ENCODE peak calls at places on chromosomes 12 and 14, in ten cellular contexts. One of them, this sample, is unnamed.

GRCh38 chr14:49769171-49769570 is 1.2 kb downstream of the KLHDC2 start:
- DNase-seq in HS-5: peak; percentile 25
- DNase-seq in hypothalamus: no peak
- DNase-seq in GM12865: no peak
- DNase-seq in stimulated activated CD4-positive, alpha-beta T cell treated with anti-CD3 and anti-CD28 coated beads, Interleukin-4, amount 100 ng/mL, for 24 hours: no peak
- DNase-seq in germinal center: no peak
- DNase-seq in iris pigment epithelial cell: peak; percentile 82
- DNase-seq in endothelial cell of umbilical vein: no peak
- DNase-seq in RPMI8226: peak; percentile 2
- DNase-seq in progenitor cell of endocrine pancreas: no peak
- DNase-seq in this sample: peak; percentile 3

GRCh38 chr12:59067068-59067467 is 146.8 kb upstream of the LRIG3 start:
- DNase-seq in HS-5: no peak
- DNase-seq in hypothalamus: no peak
- DNase-seq in GM12865: peak; percentile 63
- DNase-seq in stimulated activated CD4-positive, alpha-beta T cell treated with anti-CD3 and anti-CD28 coated beads, Interleukin-4, amount 100 ng/mL, for 24 hours: no peak
- DNase-seq in germinal center: no peak
- DNase-seq in iris pigment epithelial cell: peak; percentile 85
- DNase-seq in endothelial cell of umbilical vein: peak; percentile 76
- DNase-seq in RPMI8226: peak; percentile 28
- DNase-seq in progenitor cell of endocrine pancreas: no peak
- DNase-seq in this sample: no peak

GRCh38 chr14:56579345-56580316 is at the start of gene TMEM260:
- DNase-seq in HS-5: peak; percentile 79
- DNase-seq in hypothalamus: peak; percentile 62
- DNase-seq in GM12865: peak; percentile 94
- DNase-seq in stimulated activated CD4-positive, alpha-beta T cell treated with anti-CD3 and anti-CD28 coated beads, Interleukin-4, amount 100 ng/mL, for 24 hours: peak; percentile 93
- DNase-seq in germinal center: peak; percentile 91
- DNase-seq in iris pigment epithelial cell: peak; percentile 82
- DNase-seq in endothelial cell of umbilical vein: peak; percentile 91
- DNase-seq in RPMI8226: peak; percentile 87
- DNase-seq in progenitor cell of endocrine pancreas: peak; percentile 89
- DNase-seq in this sample: peak; percentile 84

GRCh38 chr14:99968156-99968920 is 96.9 kb upstream of the EVL start:
- DNase-seq in HS-5: peak; percentile 36
- DNase-seq in hypothalamus: no peak
- DNase-seq in GM12865: no peak
- DNase-seq in stimulated activated CD4-positive, alpha-beta T cell treated with anti-CD3 and anti-CD28 coated beads, Interleukin-4, amount 100 ng/mL, for 24 hours: no peak
- DNase-seq in germinal center: no peak
- DNase-seq in iris pigment epithelial cell: peak; percentile 78
- DNase-seq in endothelial cell of umbilical vein: no peak
- DNase-seq in RPMI8226: no peak
- DNase-seq in progenitor cell of endocrine pancreas: no peak
- DNase-seq in this sample: no peak

GRCh38 chr14:60094306-60094897 is 2.7 kb downstream of the PCNX4 start:
- DNase-seq in HS-5: peak; percentile 56
- DNase-seq in hypothalamus: no peak
- DNase-seq in GM12865: peak; percentile 68
- DNase-seq in stimulated activated CD4-positive, alpha-beta T cell treated with anti-CD3 and anti-CD28 coated beads, Interleukin-4, amount 100 ng/mL, for 24 hours: no peak
- DNase-seq in germinal center: no peak
- DNase-seq in iris pigment epithelial cell: peak; percentile 81
- DNase-seq in endothelial cell of umbilical vein: peak; percentile 16
- DNase-seq in RPMI8226: no peak
- DNase-seq in progenitor cell of endocrine pancreas: no peak
- DNase-seq in this sample: no peak

GRCh38 chr14:105430535-105430934 is 10.9 kb downstream of the MTA1 start:
- DNase-seq in HS-5: peak; percentile 82
- DNase-seq in hypothalamus: no peak
- DNase-seq in GM12865: no peak
- DNase-seq in stimulated activated CD4-positive, alpha-beta T cell treated with anti-CD3 and anti-CD28 coated beads, Interleukin-4, amount 100 ng/mL, for 24 hours: no peak
- DNase-seq in germinal center: no peak
- DNase-seq in iris pigment epithelial cell: peak; percentile 77
- DNase-seq in endothelial cell of umbilical vein: peak; percentile 90
- DNase-seq in RPMI8226: no peak
- DNase-seq in progenitor cell of endocrine pancreas: no peak
- DNase-seq in this sample: no peak

GRCh38 chr12:102300824-102301461 is 103.3 kb upstream of the PMCH start:
- DNase-seq in HS-5: no peak
- DNase-seq in hypothalamus: no peak
- DNase-seq in GM12865: peak; percentile 81
- DNase-seq in stimulated activated CD4-positive, alpha-beta T cell treated with anti-CD3 and anti-CD28 coated beads, Interleukin-4, amount 100 ng/mL, for 24 hours: no peak
- DNase-seq in germinal center: no peak
- DNase-seq in iris pigment epithelial cell: peak; percentile 75
- DNase-seq in endothelial cell of umbilical vein: peak; percentile 50
- DNase-seq in RPMI8226: peak; percentile 38
- DNase-seq in progenitor cell of endocrine pancreas: no peak
- DNase-seq in this sample: peak; percentile 1

GRCh38 chr12:110536834-110537604 is 34.9 kb downstream of the RAD9B start:
- DNase-seq in HS-5: no peak
- DNase-seq in hypothalamus: no peak
- DNase-seq in GM12865: no peak
- DNase-seq in stimulated activated CD4-positive, alpha-beta T cell treated with anti-CD3 and anti-CD28 coated beads, Interleukin-4, amount 100 ng/mL, for 24 hours: no peak
- DNase-seq in germinal center: no peak
- DNase-seq in iris pigment epithelial cell: no peak
- DNase-seq in endothelial cell of umbilical vein: no peak
- DNase-seq in RPMI8226: no peak
- DNase-seq in progenitor cell of endocrine pancreas: no peak
- DNase-seq in this sample: no peak

GRCh38 chr12:26730546-26731085 is 102.4 kb downstream of the ITPR2 start:
- DNase-seq in HS-5: no peak
- DNase-seq in hypothalamus: no peak
- DNase-seq in GM12865: no peak
- DNase-seq in stimulated activated CD4-positive, alpha-beta T cell treated with anti-CD3 and anti-CD28 coated beads, Interleukin-4, amount 100 ng/mL, for 24 hours: no peak
- DNase-seq in germinal center: no peak
- DNase-seq in iris pigment epithelial cell: no peak
- DNase-seq in endothelial cell of umbilical vein: peak; percentile 94
- DNase-seq in RPMI8226: no peak
- DNase-seq in progenitor cell of endocrine pancreas: no peak
- DNase-seq in this sample: no peak

GRCh38 chr12:67720383-67720856 is 71.9 kb downstream of the DYRK2 start:
- DNase-seq in HS-5: peak; percentile 42
- DNase-seq in hypothalamus: no peak
- DNase-seq in GM12865: no peak
- DNase-seq in stimulated activated CD4-positive, alpha-beta T cell treated with anti-CD3 and anti-CD28 coated beads, Interleukin-4, amount 100 ng/mL, for 24 hours: no peak
- DNase-seq in germinal center: no peak
- DNase-seq in iris pigment epithelial cell: peak; percentile 77
- DNase-seq in endothelial cell of umbilical vein: no peak
- DNase-seq in RPMI8226: no peak
- DNase-seq in progenitor cell of endocrine pancreas: no peak
- DNase-seq in this sample: no peak

GRCh38 chr14:81211844-81212243 is 8.9 kb downstream of the GTF2A1 start:
- DNase-seq in HS-5: no peak
- DNase-seq in hypothalamus: peak; percentile 51
- DNase-seq in GM12865: peak; percentile 54
- DNase-seq in stimulated activated CD4-positive, alpha-beta T cell treated with anti-CD3 and anti-CD28 coated beads, Interleukin-4, amount 100 ng/mL, for 24 hours: peak; percentile 20
- DNase-seq in germinal center: peak; percentile 28
- DNase-seq in iris pigment epithelial cell: peak; percentile 28
- DNase-seq in endothelial cell of umbilical vein: peak; percentile 24
- DNase-seq in RPMI8226: peak; percentile 24
- DNase-seq in progenitor cell of endocrine pancreas: no peak
- DNase-seq in this sample: peak; percentile 61

GRCh38 chr12:124837958-124838803 is 25.5 kb downstream of the SCARB1 start:
- DNase-seq in HS-5: peak; percentile 96
- DNase-seq in hypothalamus: no peak
- DNase-seq in GM12865: no peak
- DNase-seq in stimulated activated CD4-positive, alpha-beta T cell treated with anti-CD3 and anti-CD28 coated beads, Interleukin-4, amount 100 ng/mL, for 24 hours: no peak
- DNase-seq in germinal center: no peak
- DNase-seq in iris pigment epithelial cell: peak; percentile 100
- DNase-seq in endothelial cell of umbilical vein: peak; percentile 90
- DNase-seq in RPMI8226: no peak
- DNase-seq in progenitor cell of endocrine pancreas: no peak
- DNase-seq in this sample: peak; percentile 83

GRCh38 chr14:32202941-32203882 is at the start of gene RNU6-8:
- DNase-seq in HS-5: peak; percentile 59
- DNase-seq in hypothalamus: peak; percentile 74
- DNase-seq in GM12865: peak; percentile 95
- DNase-seq in stimulated activated CD4-positive, alpha-beta T cell treated with anti-CD3 and anti-CD28 coated beads, Interleukin-4, amount 100 ng/mL, for 24 hours: peak; percentile 89
- DNase-seq in germinal center: peak; percentile 82
- DNase-seq in iris pigment epithelial cell: peak; percentile 86
- DNase-seq in endothelial cell of umbilical vein: peak; percentile 88
- DNase-seq in RPMI8226: peak; percentile 83
- DNase-seq in progenitor cell of endocrine pancreas: peak; percentile 90
- DNase-seq in this sample: peak; percentile 81

GRCh38 chr12:28955491-28955890 is 193.6 kb upstream of the FAR2 start:
- DNase-seq in HS-5: no peak
- DNase-seq in hypothalamus: no peak
- DNase-seq in GM12865: no peak
- DNase-seq in stimulated activated CD4-positive, alpha-beta T cell treated with anti-CD3 and anti-CD28 coated beads, Interleukin-4, amount 100 ng/mL, for 24 hours: no peak
- DNase-seq in germinal center: no peak
- DNase-seq in iris pigment epithelial cell: peak; percentile 56
- DNase-seq in endothelial cell of umbilical vein: no peak
- DNase-seq in RPMI8226: no peak
- DNase-seq in progenitor cell of endocrine pancreas: no peak
- DNase-seq in this sample: no peak

GRCh38 chr12:124006582-124007170 is 33.7 kb downstream of the ZNF664 start:
- DNase-seq in HS-5: no peak
- DNase-seq in hypothalamus: no peak
- DNase-seq in GM12865: peak; percentile 61
- DNase-seq in stimulated activated CD4-positive, alpha-beta T cell treated with anti-CD3 and anti-CD28 coated beads, Interleukin-4, amount 100 ng/mL, for 24 hours: no peak
- DNase-seq in germinal center: peak; percentile 20
- DNase-seq in iris pigment epithelial cell: no peak
- DNase-seq in endothelial cell of umbilical vein: no peak
- DNase-seq in RPMI8226: no peak
- DNase-seq in progenitor cell of endocrine pancreas: no peak
- DNase-seq in this sample: no peak

GRCh38 chr12:104412681-104413080 is 44.1 kb upstream of the CHST11 start:
- DNase-seq in HS-5: no peak
- DNase-seq in hypothalamus: no peak
- DNase-seq in GM12865: no peak
- DNase-seq in stimulated activated CD4-positive, alpha-beta T cell treated with anti-CD3 and anti-CD28 coated beads, Interleukin-4, amount 100 ng/mL, for 24 hours: no peak
- DNase-seq in germinal center: peak; percentile 24
- DNase-seq in iris pigment epithelial cell: no peak
- DNase-seq in endothelial cell of umbilical vein: no peak
- DNase-seq in RPMI8226: no peak
- DNase-seq in progenitor cell of endocrine pancreas: no peak
- DNase-seq in this sample: no peak

GRCh38 chr12:75020068-75020557 is 189.5 kb downstream of the KCNC2 start:
- DNase-seq in HS-5: no peak
- DNase-seq in hypothalamus: no peak
- DNase-seq in GM12865: no peak
- DNase-seq in stimulated activated CD4-positive, alpha-beta T cell treated with anti-CD3 and anti-CD28 coated beads, Interleukin-4, amount 100 ng/mL, for 24 hours: no peak
- DNase-seq in germinal center: no peak
- DNase-seq in iris pigment epithelial cell: peak; percentile 4
- DNase-seq in endothelial cell of umbilical vein: no peak
- DNase-seq in RPMI8226: no peak
- DNase-seq in progenitor cell of endocrine pancreas: no peak
- DNase-seq in this sample: no peak

GRCh38 chr12:62250671-62251608 is 9.3 kb upstream of the USP15 start:
- DNase-seq in HS-5: no peak
- DNase-seq in hypothalamus: no peak
- DNase-seq in GM12865: peak; percentile 72
- DNase-seq in stimulated activated CD4-positive, alpha-beta T cell treated with anti-CD3 and anti-CD28 coated beads, Interleukin-4, amount 100 ng/mL, for 24 hours: no peak
- DNase-seq in germinal center: no peak
- DNase-seq in iris pigment epithelial cell: peak; percentile 83
- DNase-seq in endothelial cell of umbilical vein: no peak
- DNase-seq in RPMI8226: no peak
- DNase-seq in progenitor cell of endocrine pancreas: no peak
- DNase-seq in this sample: no peak

GRCh38 chr12:1377117-1377516 is 217.3 kb downstream of the FBXL14 start:
- DNase-seq in HS-5: no peak
- DNase-seq in hypothalamus: no peak
- DNase-seq in GM12865: no peak
- DNase-seq in stimulated activated CD4-positive, alpha-beta T cell treated with anti-CD3 and anti-CD28 coated beads, Interleukin-4, amount 100 ng/mL, for 24 hours: no peak
- DNase-seq in germinal center: no peak
- DNase-seq in iris pigment epithelial cell: no peak
- DNase-seq in endothelial cell of umbilical vein: no peak
- DNase-seq in RPMI8226: no peak
- DNase-seq in progenitor cell of endocrine pancreas: no peak
- DNase-seq in this sample: no peak

GRCh38 chr14:59582845-59583509 is 6.4 kb upstream of the CCDC175 start:
- DNase-seq in HS-5: no peak
- DNase-seq in hypothalamus: no peak
- DNase-seq in GM12865: no peak
- DNase-seq in stimulated activated CD4-positive, alpha-beta T cell treated with anti-CD3 and anti-CD28 coated beads, Interleukin-4, amount 100 ng/mL, for 24 hours: no peak
- DNase-seq in germinal center: no peak
- DNase-seq in iris pigment epithelial cell: no peak
- DNase-seq in endothelial cell of umbilical vein: no peak
- DNase-seq in RPMI8226: no peak
- DNase-seq in progenitor cell of endocrine pancreas: no peak
- DNase-seq in this sample: peak; percentile 11

GRCh38 chr12:5577239-5577638 is 145.3 kb downstream of the NTF3 start:
- DNase-seq in HS-5: no peak
- DNase-seq in hypothalamus: no peak
- DNase-seq in GM12865: no peak
- DNase-seq in stimulated activated CD4-positive, alpha-beta T cell treated with anti-CD3 and anti-CD28 coated beads, Interleukin-4, amount 100 ng/mL, for 24 hours: no peak
- DNase-seq in germinal center: no peak
- DNase-seq in iris pigment epithelial cell: no peak
- DNase-seq in endothelial cell of umbilical vein: peak; percentile 43
- DNase-seq in RPMI8226: no peak
- DNase-seq in progenitor cell of endocrine pancreas: no peak
- DNase-seq in this sample: no peak

GRCh38 chr14:101229666-101230065 is 326.1 kb upstream of the RTL1 start:
- DNase-seq in HS-5: no peak
- DNase-seq in hypothalamus: no peak
- DNase-seq in GM12865: no peak
- DNase-seq in stimulated activated CD4-positive, alpha-beta T cell treated with anti-CD3 and anti-CD28 coated beads, Interleukin-4, amount 100 ng/mL, for 24 hours: no peak
- DNase-seq in germinal center: no peak
- DNase-seq in iris pigment epithelial cell: no peak
- DNase-seq in endothelial cell of umbilical vein: no peak
- DNase-seq in RPMI8226: no peak
- DNase-seq in progenitor cell of endocrine pancreas: no peak
- DNase-seq in this sample: no peak

GRCh38 chr14:54567224-54567633 is 301 bp downstream of the SAMD4A start:
- DNase-seq in HS-5: no peak
- DNase-seq in hypothalamus: no peak
- DNase-seq in GM12865: no peak
- DNase-seq in stimulated activated CD4-positive, alpha-beta T cell treated with anti-CD3 and anti-CD28 coated beads, Interleukin-4, amount 100 ng/mL, for 24 hours: no peak
- DNase-seq in germinal center: no peak
- DNase-seq in iris pigment epithelial cell: no peak
- DNase-seq in endothelial cell of umbilical vein: no peak
- DNase-seq in RPMI8226: no peak
- DNase-seq in progenitor cell of endocrine pancreas: peak; percentile 26
- DNase-seq in this sample: no peak

GRCh38 chr12:114361545-114361944 is 44.4 kb downstream of the TBX5 start:
- DNase-seq in HS-5: no peak
- DNase-seq in hypothalamus: no peak
- DNase-seq in GM12865: no peak
- DNase-seq in stimulated activated CD4-positive, alpha-beta T cell treated with anti-CD3 and anti-CD28 coated beads, Interleukin-4, amount 100 ng/mL, for 24 hours: no peak
- DNase-seq in germinal center: no peak
- DNase-seq in iris pigment epithelial cell: no peak
- DNase-seq in endothelial cell of umbilical vein: no peak
- DNase-seq in RPMI8226: no peak
- DNase-seq in progenitor cell of endocrine pancreas: no peak
- DNase-seq in this sample: no peak